ENCODE peak calls at places on chromosome 1, in six cellular contexts. One of them, this sample, is unnamed.
A peak's percentile ranks its signal among the peaks of the same experiment; 100 is the strongest.

GRCh38 chr1:11526071-11526895 is 47.3 kb downstream of the DISP3 start:
- DNase-seq in fibroblast of lung: no peak
- DNase-seq in foreskin fibroblast: no peak
- DNase-seq in mesenteric fat pad: peak; percentile 84
- DNase-seq in activated T-cell treated with anti-CD3 and anti-CD28 coated beads for 1 hour: no peak
- DNase-seq in NCI-H1092: no peak
- DNase-seq in this sample: no peak

GRCh38 chr1:204448321-204448964 is 36.8 kb upstream of the PPP1R15B start:
- DNase-seq in NCI-H1092: no peak
- DNase-seq in foreskin fibroblast: no peak
- DNase-seq in fibroblast of lung: no peak
- DNase-seq in activated T-cell treated with anti-CD3 and anti-CD28 coated beads for 1 hour: no peak
- DNase-seq in mesenteric fat pad: no peak
- DNase-seq in this sample: no peak

GRCh38 chr1:37403166-37403565 is 71.2 kb upstream of the ZC3H12A start:
- DNase-seq in foreskin fibroblast: no peak
- DNase-seq in fibroblast of lung: no peak
- DNase-seq in activated T-cell treated with anti-CD3 and anti-CD28 coated beads for 1 hour: no peak
- DNase-seq in NCI-H1092: no peak
- DNase-seq in mesenteric fat pad: no peak
- DNase-seq in this sample: no peak

GRCh38 chr1:145947551-145947950 is 10.3 kb downstream of the LIX1L start:
- DNase-seq in NCI-H1092: no peak
- DNase-seq in activated T-cell treated with anti-CD3 and anti-CD28 coated beads for 1 hour: no peak
- DNase-seq in foreskin fibroblast: no peak
- DNase-seq in mesenteric fat pad: peak; percentile 57
- DNase-seq in fibroblast of lung: no peak
- DNase-seq in this sample: no peak

GRCh38 chr1:61692155-61692783 is 32.7 kb downstream of the TM2D1 start:
- DNase-seq in activated T-cell treated with anti-CD3 and anti-CD28 coated beads for 1 hour: no peak
- DNase-seq in mesenteric fat pad: no peak
- DNase-seq in fibroblast of lung: peak; percentile 66
- DNase-seq in foreskin fibroblast: peak; percentile 36
- DNase-seq in NCI-H1092: no peak
- DNase-seq in this sample: peak; percentile 21

GRCh38 chr1:210681158-210681557 is 352.5 kb downstream of the HHAT start:
- DNase-seq in activated T-cell treated with anti-CD3 and anti-CD28 coated beads for 1 hour: no peak
- DNase-seq in fibroblast of lung: no peak
- DNase-seq in mesenteric fat pad: no peak
- DNase-seq in foreskin fibroblast: no peak
- DNase-seq in NCI-H1092: no peak
- DNase-seq in this sample: no peak

GRCh38 chr1:241639653-241640148 is 468 bp downstream of the CHML start:
- DNase-seq in fibroblast of lung: peak; percentile 29
- DNase-seq in foreskin fibroblast: no peak
- DNase-seq in mesenteric fat pad: no peak
- DNase-seq in NCI-H1092: peak; percentile 38
- DNase-seq in activated T-cell treated with anti-CD3 and anti-CD28 coated beads for 1 hour: peak; percentile 8
- DNase-seq in this sample: no peak

GRCh38 chr1:228842094-228842775 is 107.0 kb downstream of the RHOU start:
- DNase-seq in activated T-cell treated with anti-CD3 and anti-CD28 coated beads for 1 hour: no peak
- DNase-seq in fibroblast of lung: peak; percentile 74
- DNase-seq in NCI-H1092: no peak
- DNase-seq in foreskin fibroblast: peak; percentile 50
- DNase-seq in mesenteric fat pad: peak; percentile 86
- DNase-seq in this sample: peak; percentile 24

GRCh38 chr1:8845104-8846097 is 28.0 kb upstream of the RERE start:
- DNase-seq in fibroblast of lung: no peak
- DNase-seq in activated T-cell treated with anti-CD3 and anti-CD28 coated beads for 1 hour: no peak
- DNase-seq in foreskin fibroblast: no peak
- DNase-seq in mesenteric fat pad: no peak
- DNase-seq in NCI-H1092: no peak
- DNase-seq in this sample: no peak

GRCh38 chr1:95752515-95753381 is 518.7 kb downstream of the RWDD3 start:
- DNase-seq in fibroblast of lung: no peak
- DNase-seq in activated T-cell treated with anti-CD3 and anti-CD28 coated beads for 1 hour: no peak
- DNase-seq in foreskin fibroblast: no peak
- DNase-seq in mesenteric fat pad: no peak
- DNase-seq in NCI-H1092: no peak
- DNase-seq in this sample: no peak

GRCh38 chr1:185158806-185159205 is 1.8 kb downstream of the SWT1 start:
- DNase-seq in NCI-H1092: no peak
- DNase-seq in foreskin fibroblast: no peak
- DNase-seq in activated T-cell treated with anti-CD3 and anti-CD28 coated beads for 1 hour: no peak
- DNase-seq in fibroblast of lung: peak; percentile 2
- DNase-seq in mesenteric fat pad: no peak
- DNase-seq in this sample: no peak

GRCh38 chr1:147539122-147539575 is 2.2 kb upstream of the BCL9 start:
- DNase-seq in NCI-H1092: no peak
- DNase-seq in foreskin fibroblast: peak; percentile 90
- DNase-seq in mesenteric fat pad: no peak
- DNase-seq in activated T-cell treated with anti-CD3 and anti-CD28 coated beads for 1 hour: no peak
- DNase-seq in fibroblast of lung: peak; percentile 98
- DNase-seq in this sample: peak; percentile 97

GRCh38 chr1:22239378-22239777 is 96.5 kb upstream of the WNT4 start:
- DNase-seq in foreskin fibroblast: no peak
- DNase-seq in fibroblast of lung: no peak
- DNase-seq in activated T-cell treated with anti-CD3 and anti-CD28 coated beads for 1 hour: no peak
- DNase-seq in mesenteric fat pad: no peak
- DNase-seq in NCI-H1092: no peak
- DNase-seq in this sample: no peak

GRCh38 chr1:109091196-109092193 is 931 bp downstream of the TMEM167B start:
- DNase-seq in fibroblast of lung: peak; percentile 15
- DNase-seq in mesenteric fat pad: no peak
- DNase-seq in activated T-cell treated with anti-CD3 and anti-CD28 coated beads for 1 hour: no peak
- DNase-seq in NCI-H1092: no peak
- DNase-seq in foreskin fibroblast: peak; percentile 53
- DNase-seq in this sample: peak; percentile 43